ENCODE peak calls at places on chromosomes 7 and 10, in nine cellular contexts. Q is lung, Z is esophagus squamous epithelium, Y is sigmoid colon, L is mammary epithelial cell, D is GM23338, C is upper lobe of right lung, N is glutamatergic neuron, J is brain microvascular endothelial cell. P is an unnamed sample.
A peak's percentile ranks its signal among the peaks of the same experiment; 100 is the strongest.

GRCh38 chr10:11402392-11402791 is 209.1 kb downstream of the USP6NL start:
- DNase-seq in Q (no peak), J (no peak), Z (no peak), D (no peak), C (no peak), N (no peak), Y (no peak), L (no peak), P (no peak)

GRCh38 chr7:29398011-29398410 is 165.6 kb upstream of the PRR15 start:
- DNase-seq in J (no peak), Q (no peak), D (no peak), C (no peak), N (no peak), Z (no peak), Y (no peak), L (no peak), P (no peak)

GRCh38 chr10:15140640-15141039 is 27.9 kb downstream of the NMT2 start:
- DNase-seq in L (no peak), J (no peak), D (no peak), Y (no peak), N (peak; percentile 44), Z (no peak), Q (no peak), C (no peak), P (no peak)

GRCh38 chr7:88219781-88220747 is at the start of gene SRI:
- DNase-seq in Z (peak; percentile 55), J (peak; percentile 57), D (peak; percentile 88), N (peak; percentile 95), C (peak; percentile 95), L (peak; percentile 85), Q (peak; percentile 87), Y (peak; percentile 89), P (peak; percentile 96)

GRCh38 chr7:2771274-2771711 is 72.8 kb downstream of the GNA12 start:
- DNase-seq in C (no peak), D (no peak), L (no peak), N (no peak), Y (no peak), Z (no peak), Q (no peak), J (no peak), P (no peak)

GRCh38 chr7:14905764-14906163 is 3.2 kb upstream of the DGKB start:
- DNase-seq in D (no peak), C (no peak), Y (no peak), Z (no peak), L (no peak), J (no peak), Q (no peak), N (no peak), P (no peak)

GRCh38 chr7:69620063-69620462 is 21.8 kb downstream of the AUTS2 start:
- DNase-seq in Y (no peak), Q (no peak), Z (no peak), D (no peak), N (no peak), C (no peak), J (no peak), L (no peak), P (no peak)

GRCh38 chr7:28725911-28726310 is 232.2 kb downstream of the TRIL start:
- DNase-seq in N (no peak), Z (no peak), D (no peak), L (peak; percentile 69), Y (no peak), J (no peak), Q (no peak), C (no peak), P (no peak)

GRCh38 chr10:67696029-67696428 is at the start of gene CTNNA3:
- DNase-seq in L (no peak), N (no peak), Q (no peak), Z (no peak), D (no peak), Y (no peak), C (no peak), J (no peak), P (no peak)

GRCh38 chr10:80504158-80504811 is 33.4 kb upstream of the SH2D4B start:
- DNase-seq in C (no peak), N (no peak), L (no peak), J (no peak), Z (no peak), D (no peak), Q (no peak), Y (no peak), P (no peak)

GRCh38 chr10:77190275-77190674 is 447.3 kb downstream of the KCNMA1 start:
- DNase-seq in C (no peak), D (no peak), Y (no peak), Z (no peak), N (no peak), J (no peak), Q (no peak), L (no peak), P (no peak)

GRCh38 chr10:100103581-100103980 is 21.9 kb upstream of the CPN1 start:
- DNase-seq in Q (no peak), J (peak; percentile 26), Y (no peak), Z (no peak), L (peak; percentile 54), C (no peak), D (no peak), N (no peak), P (no peak)

GRCh38 chr10:6579904-6580278 is at the start of gene PRKCQ:
- DNase-seq in Z (no peak), J (no peak), Q (no peak), C (no peak), Y (no peak), N (no peak), D (peak; percentile 61), L (no peak), P (no peak)

GRCh38 chr10:87659571-87660483 is at the start of gene PAPSS2:
- DNase-seq in Y (peak; percentile 87), C (peak; percentile 89), Q (peak; percentile 73), D (peak; percentile 79), J (peak; percentile 66), N (peak; percentile 69), L (peak; percentile 46), Z (no peak), P (peak; percentile 92)

GRCh38 chr7:40469481-40469880 is 334.7 kb downstream of the SUGCT start:
- DNase-seq in Z (no peak), D (no peak), J (peak; percentile 84), N (no peak), Q (no peak), L (peak; percentile 31), C (no peak), Y (no peak), P (no peak)

GRCh38 chr7:6556196-6556595 is 4.9 kb upstream of the GRID2IP start:
- DNase-seq in Y (no peak), Z (no peak), D (peak; percentile 74), J (no peak), N (no peak), Q (no peak), L (no peak), C (no peak), P (no peak)
- TF ChIP-seq CTCF in Y (no peak), Z (no peak), D (peak; percentile 49), J (peak; percentile 7), N (no peak), Q (no peak), L (no peak), C (peak; percentile 6), P (peak; percentile 16)

GRCh38 chr10:132465889-132466519 is 69.0 kb downstream of the PWWP2B start:
- DNase-seq in D (no peak), L (no peak), Z (no peak), C (no peak), N (no peak), Q (no peak), Y (no peak), J (no peak), P (peak; percentile 89)

GRCh38 chr10:132464256-132465192 is 67.5 kb downstream of the PWWP2B start:
- DNase-seq in Y (peak; percentile 98), D (no peak), Q (no peak), C (peak; percentile 83), N (no peak), L (no peak), Z (no peak), J (no peak), P (peak; percentile 89)

GRCh38 chr10:132466520-132467463 is 69.8 kb downstream of the PWWP2B start:
- DNase-seq in C (no peak), N (no peak), D (no peak), Y (no peak), J (no peak), Q (no peak), Z (no peak), L (no peak), P (peak; percentile 88)

GRCh38 chr10:132463333-132464255 is 66.6 kb downstream of the PWWP2B start:
- DNase-seq in N (no peak), Q (no peak), L (no peak), Z (no peak), J (no peak), D (no peak), Y (no peak), C (no peak), P (peak; percentile 92)

GRCh38 chr10:132465193-132465888 is 68.3 kb downstream of the PWWP2B start:
- DNase-seq in Q (no peak), C (no peak), Y (no peak), N (peak; percentile 39), J (no peak), Z (no peak), D (peak; percentile 73), L (no peak), P (peak; percentile 92)
- TF ChIP-seq CTCF in Q (no peak), C (no peak), Y (no peak), N (no peak), J (no peak), Z (no peak), D (no peak), L (no peak), P (no peak)

GRCh38 chr7:98234429-98235147 is 17.4 kb downstream of the TECPR1 start:
- DNase-seq in Y (no peak), D (no peak), Z (no peak), L (no peak), Q (no peak), N (no peak), C (no peak), J (peak; percentile 23), P (no peak)
- TF ChIP-seq CTCF in Y (no peak), D (no peak), Z (no peak), L (no peak), Q (no peak), N (no peak), C (no peak), J (peak; percentile 19), P (peak; percentile 46)

GRCh38 chr7:47819054-47819920 is 129.0 kb downstream of the PKD1L1 start:
- DNase-seq in C (peak; percentile 72), N (peak; percentile 76), D (peak; percentile 79), Z (no peak), Y (peak; percentile 82), Q (peak; percentile 70), J (peak; percentile 76), L (peak; percentile 46), P (no peak)
- TF ChIP-seq CTCF in C (peak; percentile 95), N (peak; percentile 89), D (peak; percentile 100), Z (peak; percentile 86), Y (peak; percentile 88), Q (peak; percentile 88), J (peak; percentile 98), L (peak; percentile 100), P (peak; percentile 98)